ENCODE peak calls at places on chromosomes 6 and 20, in seven cellular contexts. G, R, P, Z, N, L and S are unnamed samples.

GRCh38 chr6:34982424-34982852 is 93.4 kb downstream of the ANKS1A start:
- DNase-seq in G (peak), R (peak), P (peak), Z (peak), N (no peak), L (no peak), S (peak)

GRCh38 chr6:68738039-68738438 is 103.0 kb downstream of the ADGRB3 start:
- DNase-seq in G (no peak), R (no peak), P (no peak), Z (no peak), N (no peak), L (no peak), S (no peak)

GRCh38 chr6:14852375-14852774 is 393.5 kb upstream of the JARID2 start:
- DNase-seq in G (no peak), R (no peak), P (no peak), Z (no peak), N (no peak), L (no peak), S (no peak)

GRCh38 chr6:42443312-42444075 is 8.2 kb downstream of the TRERF1 start:
- DNase-seq in G (no peak), R (no peak), P (peak), Z (peak), N (no peak), L (no peak), S (no peak)

GRCh38 chr6:36350681-36351091 is 14.0 kb upstream of the BNIP5 start:
- DNase-seq in G (no peak), R (peak), P (no peak), Z (peak), N (no peak), L (peak), S (peak)

GRCh38 chr6:97049254-97050004 is 124.9 kb downstream of the KLHL32 start:
- DNase-seq in G (no peak), R (no peak), P (no peak), Z (peak), N (no peak), L (no peak), S (peak)

GRCh38 chr6:169529931-169530761 is 171.7 kb downstream of the WDR27 start:
- DNase-seq in G (no peak), R (no peak), P (peak), Z (peak), N (no peak), L (peak), S (peak)

GRCh38 chr6:45845546-45845945 is 170.1 kb downstream of the CLIC5 start:
- DNase-seq in G (no peak), R (no peak), P (peak), Z (peak), N (no peak), L (no peak), S (no peak)

GRCh38 chr6:25318589-25318988 is 39.4 kb downstream of the CARMIL1 start:
- DNase-seq in G (no peak), R (no peak), P (no peak), Z (no peak), N (no peak), L (no peak), S (no peak)

GRCh38 chr6:81906709-81907204 is 154.3 kb upstream of the TENT5A start:
- DNase-seq in G (no peak), R (no peak), P (no peak), Z (no peak), N (no peak), L (no peak), S (no peak)

GRCh38 chr6:122075084-122075760 is 324.2 kb upstream of the HSF2 start:
- DNase-seq in G (no peak), R (no peak), P (no peak), Z (no peak), N (no peak), L (no peak), S (no peak)

GRCh38 chr20:37397076-37397953 is 51.4 kb downstream of the SRC start:
- DNase-seq in G (no peak), R (no peak), P (peak), Z (peak), N (peak), L (no peak), S (no peak)

GRCh38 chr6:155646443-155646842 is 190.8 kb upstream of the NOX3 start:
- DNase-seq in G (no peak), R (no peak), P (no peak), Z (no peak), N (no peak), L (no peak), S (no peak)

GRCh38 chr6:161745594-161745993 is 471.7 kb upstream of the AGPAT4 start:
- DNase-seq in G (no peak), R (no peak), P (peak), Z (peak), N (no peak), L (no peak), S (no peak)

GRCh38 chr20:38139919-38140753 is 24.9 kb downstream of the TGM2 start:
- DNase-seq in G (no peak), R (peak), P (peak), Z (no peak), N (no peak), L (peak), S (peak)

GRCh38 chr20:10671221-10671849 is 2.5 kb downstream of the JAG1 start:
- DNase-seq in G (peak), R (peak), P (peak), Z (peak), N (peak), L (peak), S (peak)

GRCh38 chr6:17431581-17431980 is 38.2 kb downstream of the CAP2 start:
- DNase-seq in G (no peak), R (peak), P (peak), Z (peak), N (no peak), L (no peak), S (peak)

GRCh38 chr6:2766767-2767314 is 1.6 kb downstream of the WRNIP1 start:
- DNase-seq in G (no peak), R (peak), P (peak), Z (peak), N (no peak), L (no peak), S (peak)

GRCh38 chr6:29924287-29924686 is 18.0 kb upstream of the HLA-A start:
- DNase-seq in G (no peak), R (no peak), P (no peak), Z (no peak), N (no peak), L (no peak), S (no peak)

GRCh38 chr6:158285321-158285960 is 26.8 kb upstream of the TULP4 start:
- DNase-seq in G (no peak), R (no peak), P (peak), Z (peak), N (no peak), L (no peak), S (peak)

GRCh38 chr6:84568971-84569370 is 195.4 kb downstream of the TBX18 start:
- DNase-seq in G (no peak), R (peak), P (peak), Z (peak), N (no peak), L (no peak), S (peak)

GRCh38 chr6:6614096-6614964 is 25.8 kb downstream of the LY86 start:
- DNase-seq in G (no peak), R (no peak), P (no peak), Z (peak), N (no peak), L (no peak), S (no peak)

GRCh38 chr6:40713002-40713719 is 126.0 kb upstream of the LRFN2 start:
- DNase-seq in G (no peak), R (peak), P (peak), Z (peak), N (peak), L (no peak), S (no peak)

GRCh38 chr6:109429496-109429895 is 10.9 kb downstream of the PPIL6 start:
- DNase-seq in G (no peak), R (no peak), P (no peak), Z (no peak), N (no peak), L (no peak), S (no peak)

GRCh38 chr6:13615802-13616140 is 636 bp downstream of the NOL7 start:
- DNase-seq in G (no peak), R (peak), P (peak), Z (peak), N (peak), L (peak), S (peak)

GRCh38 chr6:107641500-107641931 is 151.6 kb downstream of the SOBP start:
- DNase-seq in G (no peak), R (peak), P (no peak), Z (no peak), N (no peak), L (no peak), S (no peak)

GRCh38 chr20:19809487-19809886 is 51.4 kb downstream of the RIN2 start:
- DNase-seq in G (no peak), R (no peak), P (no peak), Z (no peak), N (no peak), L (no peak), S (no peak)

GRCh38 chr6:46932526-46932925 is 10.8 kb upstream of the ADGRF5 start:
- DNase-seq in G (no peak), R (peak), P (no peak), Z (peak), N (no peak), L (no peak), S (peak)

GRCh38 chr6:35084511-35085203 is 56.5 kb downstream of the TCP11 start:
- DNase-seq in G (no peak), R (no peak), P (no peak), Z (no peak), N (no peak), L (no peak), S (no peak)

GRCh38 chr6:105851181-105851580 is 235.0 kb upstream of the PRDM1 start:
- DNase-seq in G (no peak), R (no peak), P (peak), Z (peak), N (peak), L (no peak), S (no peak)

GRCh38 chr6:51166914-51167313 is 348.2 kb downstream of the TFAP2B start:
- DNase-seq in G (no peak), R (no peak), P (no peak), Z (no peak), N (no peak), L (no peak), S (no peak)

GRCh38 chr20:52493177-52493711 is 301.7 kb upstream of the ZFP64 start:
- DNase-seq in G (no peak), R (peak), P (no peak), Z (peak), N (no peak), L (no peak), S (peak)

GRCh38 chr6:150256618-150257272 is 112.1 kb upstream of the IYD start:
- DNase-seq in G (no peak), R (no peak), P (peak), Z (peak), N (no peak), L (no peak), S (no peak)

GRCh38 chr6:157219201-157220200 is 103.8 kb downstream of the TMEM242 start:
- DNase-seq in G (no peak), R (no peak), P (peak), Z (peak), N (no peak), L (no peak), S (peak)

GRCh38 chr6:100677240-100677639 is 203.9 kb downstream of the ASCC3 start:
- DNase-seq in G (no peak), R (no peak), P (no peak), Z (no peak), N (no peak), L (no peak), S (no peak)

GRCh38 chr6:108359901-108360882 is 65.3 kb downstream of the AFG1L start:
- DNase-seq in G (no peak), R (no peak), P (peak), Z (no peak), N (no peak), L (no peak), S (peak)